ENCODE peak calls at places on chromosomes 3 and 15, in four cellular contexts. N is mesendoderm, Z is mammary epithelial cell, J is cardiac fibroblast. H is an unnamed sample.

GRCh38 chr3:100830931-100831330 is 121.6 kb downstream of the TFG start:
- DNase-seq in N (no peak), Z (peak; percentile 8), J (no peak), H (no peak)

GRCh38 chr3:197519801-197520211 is 36.0 kb downstream of the BDH1 start:
- DNase-seq in N (peak; percentile 60), Z (no peak), J (no peak), H (no peak)

GRCh38 chr3:39378092-39378491 is 5.1 kb upstream of the SLC25A38 start:
- DNase-seq in N (peak; percentile 83), Z (peak; percentile 43), J (peak; percentile 41), H (no peak)

GRCh38 chr3:183527980-183528379 is 27.5 kb downstream of the KLHL6 start:
- DNase-seq in N (no peak), Z (no peak), J (no peak), H (no peak)

GRCh38 chr3:170470063-170471006 is 51.7 kb downstream of the CLDN11 start:
- DNase-seq in N (no peak), Z (no peak), J (peak; percentile 22), H (peak; percentile 48)

GRCh38 chr3:157201648-157202278 is 41.8 kb upstream of the CCNL1 start:
- DNase-seq in N (peak; percentile 65), Z (peak; percentile 28), J (peak; percentile 65), H (no peak)

GRCh38 chr15:62344806-62345539 is 179.9 kb upstream of the C2CD4B start:
- DNase-seq in N (peak; percentile 96), Z (peak; percentile 61), J (peak; percentile 61), H (peak; percentile 4)

GRCh38 chr15:75753145-75753544 is 40.5 kb upstream of the CSPG4 start:
- DNase-seq in N (no peak), Z (no peak), J (no peak), H (no peak)

GRCh38 chr3:132721479-132722164 is 587 bp downstream of the NPHP3 start:
- DNase-seq in N (peak; percentile 86), Z (peak; percentile 49), J (peak; percentile 69), H (peak; percentile 12)

GRCh38 chr15:39498642-39499041 is 82.2 kb upstream of the THBS1 start:
- DNase-seq in N (no peak), Z (no peak), J (no peak), H (no peak)

GRCh38 chr15:35061171-35062163 is 23.6 kb downstream of the NANOGP8 start:
- DNase-seq in N (peak; percentile 75), Z (no peak), J (peak; percentile 35), H (no peak)

GRCh38 chr3:108724101-108724500 is 33.1 kb downstream of the RETNLB start:
- DNase-seq in N (peak; percentile 24), Z (no peak), J (no peak), H (no peak)

GRCh38 chr15:60740787-60741354 is 261.9 kb upstream of the ICE2 start:
- DNase-seq in N (no peak), Z (no peak), J (peak; percentile 88), H (peak; percentile 65)

GRCh38 chr3:155129396-155129795 is 49.3 kb downstream of the MME start:
- DNase-seq in N (peak; percentile 38), Z (no peak), J (no peak), H (no peak)

GRCh38 chr3:83426311-83426710 is 1532.5 kb upstream of the CADM2 start:
- DNase-seq in N (peak; percentile 44), Z (no peak), J (no peak), H (no peak)

GRCh38 chr15:34239151-34239761 is 14.4 kb downstream of the EMC4 start:
- DNase-seq in N (peak; percentile 70), Z (peak; percentile 97), J (peak; percentile 92), H (peak; percentile 59)

GRCh38 chr3:13171704-13172643 is 98.7 kb upstream of the IQSEC1 start:
- DNase-seq in N (no peak), Z (no peak), J (no peak), H (no peak)

GRCh38 chr3:134086616-134087015 is 56.9 kb upstream of the SLCO2A1 start:
- DNase-seq in N (no peak), Z (peak; percentile 28), J (no peak), H (no peak)

GRCh38 chr3:161977063-161977462 is 480.5 kb downstream of the OTOL1 start:
- DNase-seq in N (no peak), Z (peak; percentile 8), J (peak; percentile 75), H (peak; percentile 44)

GRCh38 chr3:11559816-11560633 is 83.7 kb downstream of the VGLL4 start:
- DNase-seq in N (no peak), Z (no peak), J (no peak), H (no peak)

GRCh38 chr3:190996376-190996775 is 133.9 kb upstream of the GMNC start:
- DNase-seq in N (no peak), Z (no peak), J (no peak), H (no peak)

GRCh38 chr15:28935316-28935715 is 49.5 kb downstream of the APBA2 start:
- DNase-seq in N (peak; percentile 72), Z (no peak), J (no peak), H (no peak)

GRCh38 chr15:43169888-43170287 is 15.3 kb upstream of the CCNDBP1 start:
- DNase-seq in N (peak; percentile 14), Z (no peak), J (peak; percentile 30), H (no peak)

GRCh38 chr3:176584413-176585176 is 612.7 kb downstream of the TBL1XR1 start:
- DNase-seq in N (no peak), Z (no peak), J (peak; percentile 79), H (peak; percentile 48)

GRCh38 chr15:42139596-42139995 is 16.8 kb downstream of the PLA2G4F start:
- DNase-seq in N (no peak), Z (no peak), J (no peak), H (no peak)

GRCh38 chr3:115169808-115170207 is 22.7 kb upstream of the ZBTB20 start:
- DNase-seq in N (no peak), Z (no peak), J (peak; percentile 18), H (no peak)

GRCh38 chr3:194364314-194364651 is 5.3 kb downstream of the LRRC15 start:
- DNase-seq in N (no peak), Z (no peak), J (no peak), H (no peak)

GRCh38 chr3:105493305-105493892 is 126.7 kb downstream of the ALCAM start:
- DNase-seq in N (no peak), Z (no peak), J (no peak), H (no peak)

GRCh38 chr3:106348142-106348690 is 479.4 kb upstream of the CBLB start:
- DNase-seq in N (no peak), Z (no peak), J (no peak), H (no peak)

GRCh38 chr3:192845196-192845855 is 72.3 kb downstream of the MB21D2 start:
- DNase-seq in N (no peak), Z (peak; percentile 11), J (peak; percentile 63), H (peak; percentile 56)

GRCh38 chr3:192844366-192844765 is 73.3 kb downstream of the MB21D2 start:
- DNase-seq in N (no peak), Z (no peak), J (no peak), H (no peak)

GRCh38 chr3:192843742-192844350 is 73.8 kb downstream of the MB21D2 start:
- DNase-seq in N (no peak), Z (no peak), J (no peak), H (no peak)

GRCh38 chr3:192841428-192841827 is 76.2 kb downstream of the MB21D2 start:
- DNase-seq in N (no peak), Z (no peak), J (no peak), H (no peak)

GRCh38 chr3:192842711-192843436 is 74.8 kb downstream of the MB21D2 start:
- DNase-seq in N (no peak), Z (no peak), J (no peak), H (no peak)
- H3K4me3 ChIP-seq in N (no peak overlapping the region), Z (no peak overlapping the region), J (no peak overlapping the region), H (no peak overlapping the region)

DNA sequence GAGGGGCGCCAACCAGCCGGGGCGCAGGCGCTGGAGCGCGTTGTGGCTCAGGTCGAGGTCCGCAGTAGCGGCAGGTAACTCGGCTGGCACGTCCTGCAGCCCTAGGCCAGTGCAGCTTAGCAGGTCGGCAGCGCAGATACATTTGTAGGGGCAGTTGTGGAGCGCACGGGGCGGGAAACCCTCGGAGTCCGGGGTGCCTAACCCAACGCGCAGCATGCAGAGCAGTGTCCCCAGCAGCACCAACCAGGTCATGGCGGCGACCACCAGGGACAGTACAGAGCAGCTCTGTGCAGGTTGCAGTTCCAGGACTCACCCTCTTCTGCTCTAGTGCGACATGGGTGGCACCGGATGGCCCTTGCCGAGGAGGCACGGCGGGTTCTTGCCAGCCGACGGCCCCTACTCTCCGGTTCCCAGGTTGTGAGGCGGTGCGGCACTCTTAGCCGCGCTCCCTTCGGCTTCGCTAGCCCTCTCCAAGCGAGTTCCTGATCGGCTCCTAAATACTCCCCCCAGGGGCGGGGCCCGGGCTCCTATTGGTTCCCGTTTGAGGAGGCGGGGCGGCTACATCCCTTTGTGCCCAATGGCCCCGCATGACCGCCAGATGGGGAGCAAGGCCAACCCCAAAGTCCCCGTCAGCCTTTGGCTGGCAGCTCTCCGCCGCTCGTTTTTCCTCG is at the start of gene AMIGO3:
- DNase-seq in N (peak; percentile 96), Z (peak; percentile 88), J (peak; percentile 94), H (peak; percentile 65)
- H3K4me3 ChIP-seq in N (peak within 1 kb of the TSS; percentile 9), Z (peak within 1 kb of the TSS; percentile 43), J (peak within 1 kb of the TSS; percentile 52), H (peak within 1 kb of the TSS; percentile 47)

GRCh38 chr15:57171414-57171813 is 204.9 kb upstream of the CGNL1 start:
- DNase-seq in N (no peak), Z (no peak), J (peak; percentile 44), H (no peak)
- H3K4me3 ChIP-seq in N (no peak overlapping the region), Z (no peak overlapping the region), J (no peak overlapping the region), H (no peak overlapping the region)

DNA sequence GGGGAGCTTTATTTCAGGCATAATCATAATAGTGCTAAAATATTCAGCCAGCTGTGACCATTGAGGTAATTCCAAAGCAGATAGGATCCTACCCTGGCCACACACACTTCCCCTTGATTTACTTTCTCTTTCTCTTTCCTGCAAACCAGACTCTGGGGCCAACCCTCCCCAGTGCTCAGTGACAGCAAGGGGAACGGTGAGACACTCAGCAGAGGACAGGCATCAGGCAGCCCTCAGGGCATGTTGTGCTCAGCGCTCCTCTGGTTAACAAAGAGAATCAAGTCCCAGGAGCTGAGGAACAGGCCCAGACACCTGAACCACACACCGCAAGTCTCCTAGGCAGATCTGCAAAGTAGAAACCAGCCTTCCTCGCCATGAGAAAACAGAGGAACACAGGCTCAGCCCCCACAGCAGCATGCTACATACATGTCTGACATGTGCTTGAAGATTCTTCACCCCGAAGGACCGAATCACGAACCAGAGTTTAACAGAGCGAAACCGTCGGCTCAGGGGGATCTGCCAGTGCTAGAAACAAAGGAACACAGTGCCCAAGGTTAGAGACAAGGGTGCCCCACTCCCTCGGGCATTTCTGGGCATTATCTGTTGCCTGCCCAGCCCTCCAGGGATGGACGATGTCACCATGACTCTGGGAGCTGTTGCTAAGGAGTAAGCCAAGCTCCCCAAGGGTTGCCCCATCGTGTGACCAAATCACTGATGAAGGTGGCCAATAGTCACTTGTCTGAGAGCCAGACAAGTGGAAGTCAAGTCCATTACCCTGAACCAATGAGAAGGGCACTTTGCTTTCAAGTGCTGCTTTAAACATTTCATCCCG is 17.5 kb downstream of the HDC start:
- DNase-seq in N (peak; percentile 47), Z (peak; percentile 78), J (no peak), H (no peak)
- H3K4me3 ChIP-seq in N (no peak overlapping the region), Z (no peak overlapping the region), J (no peak overlapping the region), H (no peak overlapping the region)

GRCh38 chr3:35748144-35748543 is 108.8 kb downstream of the ARPP21 start:
- DNase-seq in N (no peak), Z (no peak), J (no peak), H (no peak)

GRCh38 chr3:35745802-35746484 is 106.6 kb downstream of the ARPP21 start:
- DNase-seq in N (no peak), Z (no peak), J (no peak), H (no peak)

GRCh38 chr3:35743218-35743617 is 103.9 kb downstream of the ARPP21 start:
- DNase-seq in N (no peak), Z (no peak), J (no peak), H (no peak)

GRCh38 chr3:35739964-35740527 is 100.7 kb downstream of the ARPP21 start:
- DNase-seq in N (peak; percentile 60), Z (no peak), J (no peak), H (no peak)

GRCh38 chr3:35744419-35744818 is 105.1 kb downstream of the ARPP21 start:
- DNase-seq in N (peak; percentile 68), Z (no peak), J (no peak), H (no peak)
- H3K4me3 ChIP-seq in N (no peak overlapping the region), Z (no peak overlapping the region), J (no peak overlapping the region), H (no peak overlapping the region)